ENCODE peak calls at places on chromosomes 13 and 19, in ten cellular contexts. M is neural progenitor cell, U is AG09319, Q is progenitor cell of endocrine pancreas, Z is thoracic aorta, I is AG04450, L is Peyer's patch, D is tibial artery, S is breast epithelium, T is RWPE2. N is an unnamed sample.

GRCh38 chr13:42926555-42926954 is 65.5 kb downstream of the EPSTI1 start:
- DNase-seq in M (no peak), L (no peak), Z (no peak), Q (no peak), D (no peak), U (no peak), T (no peak), S (no peak), I (no peak), N (no peak)

GRCh38 chr13:18949970-18950369 is 231.7 kb downstream of the TUBA3C start:
- DNase-seq in Q (no peak), L (peak), I (no peak), D (no peak), S (no peak), T (no peak), M (no peak), U (no peak), Z (no peak), N (no peak)

GRCh38 chr19:7799640-7800355 is 30.2 kb upstream of the EVI5L start:
- DNase-seq in D (no peak), Z (peak), L (no peak), M (peak), Q (peak), U (peak), T (no peak), S (peak), I (peak), N (peak)

GRCh38 chr19:47067215-47067847 is 18.9 kb upstream of the TMEM160 start:
- DNase-seq in L (no peak), Q (no peak), D (no peak), M (no peak), U (no peak), Z (no peak), T (no peak), S (no peak), I (no peak), N (no peak)

GRCh38 chr13:59742467-59742866 is 421.3 kb downstream of the DIAPH3 start:
- DNase-seq in M (no peak), S (no peak), L (no peak), I (no peak), Q (no peak), Z (no peak), D (no peak), T (no peak), U (no peak), N (no peak)

GRCh38 chr19:16113727-16114126 is 2.0 kb downstream of the RAB8A start:
- DNase-seq in D (no peak), L (no peak), S (no peak), Z (no peak), Q (no peak), M (no peak), T (no peak), U (no peak), I (no peak), N (no peak)

GRCh38 chr19:8577247-8577646 is at the start of gene MYO1F:
- DNase-seq in T (no peak), Z (no peak), L (no peak), I (no peak), S (no peak), Q (no peak), M (no peak), U (no peak), D (peak), N (no peak)

GRCh38 chr19:29122185-29122584 is 90.8 kb downstream of the UQCRFS1 start:
- DNase-seq in I (no peak), Z (no peak), M (no peak), Q (no peak), L (no peak), T (no peak), S (no peak), D (peak), U (no peak), N (no peak)

GRCh38 chr13:31172535-31172934 is 10.8 kb upstream of the HSPH1 start:
- DNase-seq in U (peak), Q (no peak), Z (no peak), M (no peak), L (no peak), D (no peak), I (peak), S (no peak), T (no peak), N (peak)

GRCh38 chr13:19759669-19760068 is 23.1 kb downstream of the PSPC1 start:
- DNase-seq in Z (no peak), D (no peak), T (no peak), U (no peak), Q (no peak), S (no peak), M (no peak), L (no peak), I (no peak), N (peak)

GRCh38 chr13:47135800-47136658 is 239.2 kb upstream of the HTR2A start:
- DNase-seq in U (no peak), Z (no peak), T (no peak), S (no peak), Q (no peak), L (no peak), D (no peak), I (no peak), M (no peak), N (no peak)

GRCh38 chr19:29380581-29380980 is 145.2 kb upstream of the VSTM2B start:
- DNase-seq in S (no peak), U (no peak), M (no peak), Z (no peak), L (peak), D (peak), I (no peak), Q (peak), T (peak), N (no peak)

GRCh38 chr19:6412111-6412999 is 12.3 kb downstream of the KHSRP start:
- DNase-seq in T (no peak), D (no peak), M (peak), Z (no peak), L (peak), U (no peak), S (no peak), I (no peak), Q (peak), N (no peak)

GRCh38 chr19:21586341-21587116 is 81.1 kb downstream of the ZNF429 start:
- DNase-seq in U (no peak), T (no peak), M (peak), Z (no peak), D (no peak), L (no peak), Q (peak), S (no peak), I (no peak), N (no peak)

GRCh38 chr19:18597809-18598660 is 8.6 kb downstream of the CRLF1 start:
- DNase-seq in L (no peak), Q (no peak), D (no peak), S (no peak), Z (no peak), I (no peak), U (no peak), M (peak), T (peak), N (no peak)

GRCh38 chr19:7863157-7863970 is 10.8 kb downstream of the PRR36 start:
- DNase-seq in S (no peak), Z (no peak), T (no peak), U (no peak), I (no peak), Q (no peak), M (peak), D (no peak), L (peak), N (no peak)

GRCh38 chr19:30226464-30227070 is 145.6 kb upstream of the ZNF536 start:
- DNase-seq in Q (no peak), I (no peak), M (peak), U (no peak), S (no peak), Z (no peak), L (no peak), D (no peak), T (no peak), N (no peak)

GRCh38 chr13:84500016-84500415 is 617.7 kb upstream of the SLITRK1 start:
- DNase-seq in Z (no peak), S (no peak), M (no peak), T (no peak), D (no peak), L (no peak), Q (no peak), I (no peak), U (no peak), N (no peak)

GRCh38 chr19:2616741-2617392 is 85.6 kb downstream of the GNG7 start:
- DNase-seq in I (no peak), Z (no peak), S (no peak), L (no peak), M (no peak), T (no peak), Q (no peak), D (peak), U (no peak), N (no peak)

GRCh38 chr13:41384749-41385503 is 72.4 kb upstream of the RGCC start:
- DNase-seq in L (no peak), S (no peak), Z (no peak), T (no peak), U (no peak), I (no peak), D (no peak), M (no peak), Q (no peak), N (no peak)
- TF ChIP-seq CTCF in L (peak), S (peak), Z (peak), T (peak), U (peak), I (peak), D (peak), M (peak), Q (peak), N (peak)

GRCh38 chr19:44438441-44438840 is 9.8 kb downstream of the ZNF229 start:
- DNase-seq in S (no peak), Q (no peak), D (no peak), M (peak), T (no peak), L (no peak), U (no peak), I (no peak), Z (no peak), N (no peak)
- TF ChIP-seq CTCF in S (no peak), Q (no peak), D (no peak), M (no peak), T (no peak), L (no peak), U (no peak), I (no peak), Z (no peak), N (no peak)

GRCh38 chr19:13190781-13191540 is 40.8 kb downstream of the IER2 start:
- DNase-seq in Q (no peak), U (no peak), I (no peak), S (no peak), M (no peak), L (peak), T (no peak), D (no peak), Z (no peak), N (no peak)

GRCh38 chr19:13198634-13199033 is 48.4 kb downstream of the IER2 start:
- DNase-seq in Q (no peak), M (no peak), T (no peak), L (no peak), Z (no peak), D (no peak), I (no peak), U (no peak), S (no peak), N (no peak)

GRCh38 chr19:13195678-13196077 is 45.5 kb downstream of the IER2 start:
- DNase-seq in T (no peak), Q (no peak), U (no peak), I (no peak), L (peak), Z (no peak), D (no peak), S (no peak), M (peak), N (no peak)
- TF ChIP-seq CTCF in T (no peak), Q (peak), U (no peak), I (no peak), L (peak), Z (no peak), D (no peak), S (no peak), M (peak), N (no peak)

GRCh38 chr19:4493929-4494690 is 22.0 kb downstream of the HDGFL2 start:
- DNase-seq in S (no peak), Z (no peak), T (peak), U (no peak), M (no peak), D (no peak), I (no peak), L (no peak), Q (no peak), N (no peak)

GRCh38 chr19:4493104-4493928 is 21.2 kb downstream of the HDGFL2 start:
- DNase-seq in S (no peak), D (no peak), Z (no peak), M (no peak), L (no peak), T (peak), U (no peak), I (no peak), Q (no peak), N (no peak)

GRCh38 chr19:4494691-4495064 is 22.6 kb downstream of the HDGFL2 start:
- DNase-seq in S (no peak), L (no peak), M (no peak), Z (no peak), T (no peak), U (no peak), Q (no peak), D (no peak), I (no peak), N (no peak)

GRCh38 chr19:4496304-4496703 is 22.0 kb downstream of the PLIN4 start:
- DNase-seq in Q (no peak), T (no peak), L (no peak), S (no peak), D (no peak), I (no peak), M (no peak), Z (no peak), U (no peak), N (no peak)

DNA sequence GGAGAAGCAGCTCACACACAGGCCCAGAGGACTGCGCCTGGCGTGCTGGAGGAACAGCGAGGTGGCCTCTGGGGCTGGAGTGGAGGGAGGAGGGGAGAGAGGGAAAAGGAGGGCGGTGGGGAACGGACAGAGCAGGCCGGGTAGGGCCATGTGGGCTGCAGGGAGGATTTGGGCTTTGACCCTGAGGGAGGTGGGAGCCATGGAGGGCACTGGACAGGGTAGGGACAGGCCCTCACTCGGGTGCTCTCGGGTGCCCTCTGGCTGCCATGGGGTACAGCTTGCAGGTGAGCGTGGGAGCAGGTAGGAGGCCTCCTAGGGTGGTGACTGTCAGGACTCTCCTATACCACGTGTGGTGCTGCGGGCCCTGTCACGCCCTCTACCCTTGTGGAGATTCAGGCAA is 22.8 kb downstream of the PLIN4 start:
- DNase-seq in D (no peak), L (peak), U (no peak), I (no peak), S (no peak), Z (no peak), Q (no peak), M (no peak), T (peak), N (no peak)
- TF ChIP-seq CTCF in D (no peak), L (peak), U (no peak), I (no peak), S (no peak), Z (no peak), Q (peak), M (no peak), T (peak), N (peak)

GRCh38 chr13:103190841-103191240 is 124.6 kb upstream of the SLC10A2 start:
- DNase-seq in I (no peak), L (no peak), S (no peak), D (no peak), U (no peak), Q (no peak), T (no peak), Z (no peak), M (no peak), N (no peak)
- TF ChIP-seq CTCF in I (no peak), L (no peak), S (no peak), D (no peak), U (no peak), Q (no peak), T (no peak), Z (no peak), M (no peak), N (no peak)

GRCh38 chr13:29597246-29597645 is 1.8 kb upstream of the SLC7A1 start:
- DNase-seq in D (no peak), T (no peak), S (no peak), Q (no peak), M (no peak), I (no peak), L (no peak), Z (no peak), U (no peak), N (no peak)

GRCh38 chr13:29596064-29596418 is 553 bp upstream of the SLC7A1 start:
- DNase-seq in Q (no peak), Z (no peak), U (no peak), L (no peak), M (no peak), I (no peak), S (no peak), D (no peak), T (no peak), N (no peak)

GRCh38 chr13:29594310-29594709 is 1.2 kb downstream of the SLC7A1 start:
- DNase-seq in Q (no peak), T (no peak), U (no peak), L (peak), Z (no peak), I (peak), S (peak), D (no peak), M (peak), N (peak)

GRCh38 chr13:29594710-29595379 is 643 bp downstream of the SLC7A1 start:
- DNase-seq in S (peak), D (peak), Z (peak), I (peak), Q (peak), L (peak), T (no peak), M (peak), U (no peak), N (peak)

GRCh38 chr13:29595380-29596063 is at the start of gene SLC7A1:
- DNase-seq in I (no peak), Z (peak), D (peak), U (peak), Q (peak), T (peak), L (peak), M (peak), S (peak), N (peak)
- TF ChIP-seq CTCF in I (no peak), Z (peak), D (no peak), U (no peak), Q (no peak), T (no peak), L (no peak), M (no peak), S (no peak), N (no peak)

N was measured in HFFc6.